ENCODE peak calls at places on chromosomes 7 and 10, in ten cellular contexts. V is CD4-positive, CD25-positive, alpha-beta regulatory T cell; R is CD4-positive, alpha-beta memory T cell; E is fibroblast of pulmonary artery; T is pancreas; F is adipocyte; N is Caco-2; O is colonic mucosa; S is cardiac muscle cell; B is mammary epithelial cell. K is an unnamed sample.

GRCh38 chr10:93098816-93099215 is 25.1 kb downstream of the CYP26A1 start:
- DNase-seq in S (no peak), F (no peak), B (no peak), O (peak), R (no peak), V (no peak), T (no peak), N (no peak), E (no peak), K (no peak)

GRCh38 chr7:155581107-155581830 is 34.9 kb upstream of the CNPY1 start:
- DNase-seq in O (no peak), N (no peak), F (no peak), B (peak), V (no peak), T (no peak), R (no peak), S (no peak), E (no peak), K (no peak)

GRCh38 chr10:84715911-84716310 is 387.5 kb downstream of the CCSER2 start:
- DNase-seq in O (peak), B (peak), S (peak), E (peak), V (no peak), T (no peak), R (no peak), F (no peak), N (peak), K (no peak)

GRCh38 chr10:132886211-132887099 is 55.9 kb downstream of the CFAP46 start:
- DNase-seq in F (no peak), V (no peak), E (no peak), R (no peak), N (peak), O (no peak), T (no peak), B (no peak), S (no peak), K (no peak)

GRCh38 chr10:86413046-86413728 is 46.6 kb upstream of the GRID1 start:
- DNase-seq in B (no peak), N (no peak), O (no peak), R (peak), S (no peak), F (peak), T (no peak), V (peak), E (peak), K (peak)

GRCh38 chr10:123433539-123433938 is 232.6 kb upstream of the GPR26 start:
- DNase-seq in V (no peak), R (no peak), O (no peak), N (no peak), E (no peak), S (no peak), B (no peak), T (no peak), F (no peak), K (no peak)

GRCh38 chr10:61835069-61835908 is 66.2 kb upstream of the ARID5B start:
- DNase-seq in T (peak), N (peak), F (peak), S (peak), O (no peak), R (peak), V (peak), E (peak), B (peak), K (peak)

GRCh38 chr7:50610521-50611277 is 45.5 kb upstream of the DDC start:
- DNase-seq in O (no peak), R (peak), V (peak), T (no peak), N (no peak), S (no peak), B (peak), E (peak), F (peak), K (peak)

GRCh38 chr10:373516-374309 is 238.5 kb downstream of the ZMYND11 start:
- DNase-seq in T (no peak), N (no peak), S (peak), B (peak), R (no peak), E (peak), F (peak), O (no peak), V (no peak), K (peak)

GRCh38 chr10:48363617-48364355 is 57.3 kb downstream of the MAPK8 start:
- DNase-seq in N (peak), O (peak), S (peak), F (peak), B (peak), T (peak), E (peak), V (peak), R (peak), K (peak)

GRCh38 chr10:125708971-125709503 is 10.5 kb upstream of the EDRF1 start:
- DNase-seq in F (no peak), R (no peak), B (no peak), N (no peak), V (no peak), O (no peak), E (no peak), T (no peak), S (no peak), K (no peak)

GRCh38 chr10:43867667-43868361 is 219.1 kb upstream of the ZNF32 start:
- DNase-seq in E (peak), O (no peak), T (no peak), V (no peak), F (peak), B (no peak), N (no peak), R (no peak), S (no peak), K (peak)

GRCh38 chr7:56537477-56537876 is 421.3 kb upstream of the NUPR2 start:
- DNase-seq in E (no peak), N (no peak), V (no peak), T (no peak), O (no peak), S (no peak), F (no peak), B (no peak), R (no peak), K (no peak)

GRCh38 chr7:14598978-14599377 is 303.6 kb downstream of the DGKB start:
- DNase-seq in R (no peak), N (no peak), O (no peak), T (no peak), V (no peak), B (peak), E (peak), S (no peak), F (no peak), K (peak)

GRCh38 chr10:131035779-131036178 is 275.7 kb downstream of the TCERG1L start:
- DNase-seq in N (no peak), R (no peak), O (no peak), E (no peak), T (no peak), S (no peak), B (no peak), V (no peak), F (no peak), K (no peak)

GRCh38 chr10:22823109-22823508 is 104.7 kb upstream of the ARMC3 start:
- DNase-seq in O (no peak), B (peak), F (peak), N (peak), V (no peak), T (no peak), R (no peak), S (no peak), E (peak), K (peak)

GRCh38 chr7:32074787-32075570 is 4.8 kb upstream of the PDE1C start:
- DNase-seq in O (no peak), E (no peak), B (no peak), R (no peak), F (no peak), N (no peak), T (no peak), V (no peak), S (no peak), K (no peak)

GRCh38 chr10:86768431-86768830 is 12.0 kb downstream of the BMPR1A start:
- DNase-seq in V (no peak), B (no peak), N (no peak), F (no peak), E (no peak), O (no peak), R (no peak), T (no peak), S (no peak), K (no peak)

GRCh38 chr7:18508441-18509427 is 13.2 kb downstream of the HDAC9 start:
- DNase-seq in B (peak), F (peak), V (no peak), E (peak), N (peak), O (no peak), S (peak), T (no peak), R (no peak), K (peak)

GRCh38 chr7:68722044-68722443 is 876.2 kb upstream of the AUTS2 start:
- DNase-seq in N (no peak), V (no peak), S (no peak), O (no peak), T (no peak), B (no peak), R (no peak), F (no peak), E (no peak), K (no peak)

GRCh38 chr7:15130666-15131541 is 228.4 kb upstream of the DGKB start:
- DNase-seq in S (no peak), T (no peak), R (no peak), O (no peak), V (no peak), E (peak), B (peak), F (peak), N (no peak), K (peak)

GRCh38 chr7:100190059-100190711 is 12.5 kb downstream of the STAG3 start:
- DNase-seq in V (peak), O (no peak), R (peak), T (no peak), N (peak), S (peak), F (peak), E (peak), B (peak), K (peak)

GRCh38 chr7:24931787-24932186 is 48.2 kb downstream of the OSBPL3 start:
- DNase-seq in O (no peak), T (no peak), S (no peak), R (no peak), V (no peak), B (no peak), E (no peak), N (no peak), F (no peak), K (no peak)

GRCh38 chr7:24932389-24932788 is 47.6 kb downstream of the OSBPL3 start:
- DNase-seq in S (no peak), O (no peak), N (no peak), T (no peak), V (no peak), E (no peak), B (no peak), F (no peak), R (no peak), K (no peak)

GRCh38 chr7:24930856-24931255 is 49.1 kb downstream of the OSBPL3 start:
- DNase-seq in N (no peak), O (no peak), E (no peak), B (peak), T (no peak), V (no peak), R (no peak), F (no peak), S (no peak), K (no peak)

GRCh38 chr7:24933298-24933697 is 46.7 kb downstream of the OSBPL3 start:
- DNase-seq in E (no peak), N (no peak), F (no peak), S (no peak), O (no peak), V (no peak), T (no peak), R (no peak), B (no peak), K (no peak)

DNA sequence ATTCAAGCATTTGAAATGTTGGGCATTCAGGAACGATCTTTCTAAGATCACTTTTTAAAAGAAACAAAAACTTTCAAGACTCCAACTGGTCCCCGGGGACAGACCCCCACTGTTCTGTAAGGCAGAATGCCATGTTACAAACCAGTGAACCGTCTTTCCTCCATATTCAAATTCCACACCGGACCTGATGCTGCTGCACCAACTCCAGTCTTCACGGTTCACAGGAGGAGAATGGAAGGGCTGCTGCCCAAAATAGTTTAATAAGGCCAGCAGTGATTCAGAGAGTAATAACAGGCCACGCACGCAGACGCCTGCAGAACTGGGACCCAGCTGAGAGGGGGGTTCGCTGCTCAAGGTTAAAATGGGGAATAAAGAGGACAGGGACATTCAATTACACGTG is 47.2 kb downstream of the OSBPL3 start:
- DNase-seq in O (no peak), F (no peak), E (no peak), B (no peak), N (no peak), S (no peak), T (no peak), R (no peak), V (no peak), K (no peak)
- H3K4me3 ChIP-seq in O (no peak), F (no peak), E (no peak), B (no peak), N (no peak), S (no peak), T (no peak), R (no peak), V (no peak), K (no peak)

DNA sequence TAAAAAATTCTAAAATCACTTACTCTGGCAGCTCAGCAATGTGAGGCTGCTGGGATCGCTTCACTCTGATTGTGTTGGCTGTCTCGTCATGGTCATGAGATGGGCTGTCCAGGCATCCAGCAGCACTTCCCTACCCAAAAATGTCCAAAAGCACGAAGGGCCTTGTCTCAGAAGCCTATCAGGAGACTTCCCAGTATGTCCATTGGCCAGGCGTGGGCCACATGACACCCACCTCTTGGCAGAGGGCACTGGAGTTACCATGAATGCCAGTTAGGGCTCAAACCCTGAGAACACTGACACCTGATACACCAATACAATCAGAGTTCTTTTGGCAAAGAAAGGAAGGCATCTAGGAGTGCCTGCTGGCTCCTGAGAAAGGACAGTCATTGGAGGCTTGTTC is 27.0 kb upstream of the GLI3 start:
- DNase-seq in R (no peak), N (no peak), S (no peak), V (no peak), O (no peak), T (peak), F (no peak), E (no peak), B (no peak), K (no peak)
- H3K4me3 ChIP-seq in R (no peak), N (no peak), S (no peak), V (no peak), O (no peak), T (no peak), F (no peak), E (no peak), B (no peak), K (no peak)

GRCh38 chr7:28044825-28045224 is 135.8 kb downstream of the JAZF1 start:
- DNase-seq in R (no peak), O (no peak), S (no peak), N (no peak), V (no peak), B (no peak), F (no peak), T (no peak), E (no peak), K (no peak)

GRCh38 chr7:28042721-28043120 is 137.9 kb downstream of the JAZF1 start:
- DNase-seq in N (no peak), R (no peak), T (no peak), B (peak), O (no peak), F (no peak), S (no peak), V (no peak), E (no peak), K (no peak)

GRCh38 chr7:28046035-28046434 is 134.6 kb downstream of the JAZF1 start:
- DNase-seq in B (no peak), N (no peak), V (no peak), F (no peak), S (no peak), R (no peak), O (no peak), E (no peak), T (no peak), K (no peak)

GRCh38 chr7:28048694-28049093 is 131.9 kb downstream of the JAZF1 start:
- DNase-seq in O (no peak), S (no peak), E (no peak), B (no peak), R (no peak), V (no peak), F (no peak), N (no peak), T (no peak), K (no peak)

DNA sequence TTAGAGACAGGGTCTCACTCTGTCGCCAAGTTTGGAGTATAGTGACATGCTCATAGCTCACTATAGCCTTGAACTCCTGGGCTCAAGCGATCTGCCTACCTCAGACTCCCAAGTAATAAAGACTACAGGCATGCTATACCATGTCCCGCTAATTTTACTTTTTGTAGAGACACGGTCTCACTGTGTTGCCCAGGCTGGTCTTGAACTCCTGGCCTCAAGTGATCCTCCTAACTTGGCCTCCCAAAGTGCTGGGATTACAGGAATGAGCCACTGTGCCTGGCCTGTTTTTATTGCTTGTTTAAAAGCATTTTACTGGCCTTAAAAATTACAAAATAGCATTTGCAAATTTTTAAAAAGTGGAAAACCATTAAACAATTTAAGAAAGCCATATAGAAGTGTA is 135.0 kb downstream of the JAZF1 start:
- DNase-seq in N (no peak), B (no peak), V (no peak), T (no peak), S (no peak), F (no peak), O (no peak), E (no peak), R (no peak), K (no peak)
- H3K4me3 ChIP-seq in N (no peak), B (no peak), V (no peak), T (no peak), S (no peak), F (no peak), O (no peak), E (no peak), R (no peak), K (no peak)

GRCh38 chr10:11017575-11018425 is at the start of gene CELF2:
- DNase-seq in S (peak), R (peak), O (peak), T (peak), F (peak), N (peak), B (no peak), E (no peak), V (peak), K (no peak)
- H3K4me3 ChIP-seq in S (peak), R (peak), O (peak), T (peak), F (peak), N (peak), B (no peak), E (peak), V (peak), K (peak)

GRCh38 chr10:79207096-79207357 is 138.3 kb downstream of the ZMIZ1 start:
- DNase-seq in S (no peak), V (no peak), T (no peak), F (no peak), O (no peak), R (no peak), B (no peak), N (no peak), E (no peak), K (no peak)
- H3K4me3 ChIP-seq in S (no peak), V (no peak), T (no peak), F (no peak), O (no peak), R (no peak), B (no peak), N (no peak), E (no peak), K (no peak)

GRCh38 chr7:25967278-25968204 is 184.5 kb upstream of the NFE2L3 start:
- DNase-seq in O (no peak), S (no peak), B (no peak), V (peak), T (no peak), E (no peak), F (no peak), R (no peak), N (no peak), K (no peak)
- H3K4me3 ChIP-seq in O (no peak), S (no peak), B (no peak), V (peak), T (no peak), E (no peak), F (no peak), R (peak), N (no peak), K (no peak)